ENCODE peak calls at places on chromosomes 13 and 19, in seven cellular contexts. One of them, this sample, is unnamed.

GRCh38 chr19:45815501-45816216 is 551 bp upstream of the RSPH6A start:
- DNase-seq in H1: peak
- DNase-seq in PC-3: no peak
- DNase-seq in fibroblast of lung: peak
- DNase-seq in endothelial cell of umbilical vein: peak
- DNase-seq in PC-9: no peak
- DNase-seq in mammary epithelial cell: no peak
- DNase-seq in this sample: no peak

GRCh38 chr13:20118268-20119140 is 42.3 kb downstream of the GJA3 start:
- DNase-seq in PC-3: peak
- DNase-seq in H1: no peak
- DNase-seq in endothelial cell of umbilical vein: peak
- DNase-seq in PC-9: no peak
- DNase-seq in mammary epithelial cell: no peak
- DNase-seq in fibroblast of lung: peak
- DNase-seq in this sample: peak

GRCh38 chr13:49791214-49791752 is 1.2 kb downstream of the KPNA3 start:
- DNase-seq in H1: no peak
- DNase-seq in fibroblast of lung: peak
- DNase-seq in PC-3: peak
- DNase-seq in mammary epithelial cell: peak
- DNase-seq in PC-9: peak
- DNase-seq in endothelial cell of umbilical vein: peak
- DNase-seq in this sample: peak

GRCh38 chr19:7492142-7493055 is 3.6 kb upstream of the PEX11G start:
- DNase-seq in endothelial cell of umbilical vein: peak
- DNase-seq in PC-3: no peak
- DNase-seq in PC-9: peak
- DNase-seq in H1: no peak
- DNase-seq in fibroblast of lung: no peak
- DNase-seq in mammary epithelial cell: peak
- DNase-seq in this sample: no peak

GRCh38 chr19:1794424-1795185 is 17.5 kb downstream of the ATP8B3 start:
- DNase-seq in H1: no peak
- DNase-seq in mammary epithelial cell: no peak
- DNase-seq in endothelial cell of umbilical vein: no peak
- DNase-seq in PC-9: no peak
- DNase-seq in PC-3: no peak
- DNase-seq in fibroblast of lung: no peak
- DNase-seq in this sample: no peak

GRCh38 chr13:33649212-33649917 is 168.6 kb upstream of the RFC3 start:
- DNase-seq in H1: no peak
- DNase-seq in endothelial cell of umbilical vein: no peak
- DNase-seq in mammary epithelial cell: no peak
- DNase-seq in PC-3: peak
- DNase-seq in fibroblast of lung: peak
- DNase-seq in PC-9: peak
- DNase-seq in this sample: no peak

GRCh38 chr19:50944795-50945194 is 8.0 kb downstream of the KLK5 start:
- DNase-seq in H1: no peak
- DNase-seq in PC-9: no peak
- DNase-seq in mammary epithelial cell: no peak
- DNase-seq in fibroblast of lung: no peak
- DNase-seq in PC-3: no peak
- DNase-seq in endothelial cell of umbilical vein: no peak
- DNase-seq in this sample: no peak

GRCh38 chr13:29361716-29362115 is 233.8 kb downstream of the SLC7A1 start:
- DNase-seq in endothelial cell of umbilical vein: no peak
- DNase-seq in mammary epithelial cell: no peak
- DNase-seq in H1: no peak
- DNase-seq in fibroblast of lung: no peak
- DNase-seq in PC-3: no peak
- DNase-seq in PC-9: no peak
- DNase-seq in this sample: no peak

GRCh38 chr19:30318936-30319335 is 53.2 kb upstream of the ZNF536 start:
- DNase-seq in fibroblast of lung: no peak
- DNase-seq in PC-9: no peak
- DNase-seq in H1: no peak
- DNase-seq in mammary epithelial cell: no peak
- DNase-seq in endothelial cell of umbilical vein: no peak
- DNase-seq in PC-3: no peak
- DNase-seq in this sample: no peak

GRCh38 chr13:113895436-113895835 is 31.6 kb upstream of the GAS6 start:
- DNase-seq in PC-3: no peak
- DNase-seq in endothelial cell of umbilical vein: no peak
- DNase-seq in fibroblast of lung: no peak
- DNase-seq in mammary epithelial cell: no peak
- DNase-seq in PC-9: no peak
- DNase-seq in H1: no peak
- DNase-seq in this sample: no peak

GRCh38 chr19:41412953-41413352 is 14.2 kb downstream of the B3GNT8 start:
- DNase-seq in H1: no peak
- DNase-seq in mammary epithelial cell: no peak
- DNase-seq in PC-3: no peak
- DNase-seq in endothelial cell of umbilical vein: no peak
- DNase-seq in PC-9: no peak
- DNase-seq in fibroblast of lung: no peak
- DNase-seq in this sample: no peak

GRCh38 chr19:30795727-30796126 is 423.5 kb downstream of the ZNF536 start:
- DNase-seq in fibroblast of lung: no peak
- DNase-seq in PC-9: no peak
- DNase-seq in mammary epithelial cell: no peak
- DNase-seq in PC-3: no peak
- DNase-seq in H1: no peak
- DNase-seq in endothelial cell of umbilical vein: no peak
- DNase-seq in this sample: no peak

GRCh38 chr19:16442386-16443276 is 29.1 kb downstream of the EPS15L1 start:
- DNase-seq in mammary epithelial cell: no peak
- DNase-seq in endothelial cell of umbilical vein: peak
- DNase-seq in PC-3: no peak
- DNase-seq in PC-9: no peak
- DNase-seq in fibroblast of lung: no peak
- DNase-seq in H1: no peak
- DNase-seq in this sample: no peak

GRCh38 chr19:31600731-31601295 is 251.6 kb upstream of the TSHZ3 start:
- DNase-seq in endothelial cell of umbilical vein: no peak
- DNase-seq in PC-3: no peak
- DNase-seq in PC-9: no peak
- DNase-seq in fibroblast of lung: no peak
- DNase-seq in mammary epithelial cell: no peak
- DNase-seq in H1: no peak
- DNase-seq in this sample: no peak

DNA sequence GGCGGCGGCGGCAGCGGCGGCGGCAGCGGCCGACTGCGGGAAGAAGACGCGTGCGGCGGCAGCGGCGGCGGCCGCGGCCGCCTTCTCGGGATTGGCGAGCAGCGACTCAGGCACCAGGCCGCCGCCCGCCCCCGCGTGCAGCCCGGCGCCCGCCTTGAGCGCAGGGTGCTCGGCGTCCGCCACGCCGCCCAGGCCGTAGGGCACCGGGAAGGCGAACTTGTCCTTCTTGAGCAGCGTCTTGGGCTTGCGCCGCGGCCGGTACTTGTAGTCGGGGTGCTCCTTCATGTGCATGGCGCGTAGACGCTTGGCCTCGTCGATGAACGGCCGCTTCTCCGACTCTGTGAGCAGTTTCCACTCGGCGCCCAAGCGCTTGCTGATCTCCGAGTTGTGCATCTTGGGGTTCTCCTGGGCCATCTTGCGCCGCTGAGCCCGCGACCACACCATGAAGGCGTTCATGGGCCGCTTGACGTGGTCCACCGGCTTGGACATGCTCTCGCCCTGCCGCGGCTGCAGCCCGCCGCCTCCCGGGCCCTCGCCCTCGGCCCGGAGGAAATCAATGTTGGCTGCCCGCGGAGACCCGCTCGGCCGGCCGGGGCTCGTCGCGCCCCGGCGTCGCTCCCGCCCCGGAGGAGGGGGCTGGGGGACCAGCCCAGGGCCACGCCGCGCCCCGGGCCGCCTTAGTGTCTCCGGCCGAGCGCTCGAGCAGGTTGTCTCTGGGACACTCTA is 621 bp downstream of the SOX21 start:
- DNase-seq in fibroblast of lung: peak
- DNase-seq in endothelial cell of umbilical vein: peak
- DNase-seq in PC-9: no peak
- DNase-seq in mammary epithelial cell: peak
- DNase-seq in H1: no peak
- DNase-seq in PC-3: peak
- DNase-seq in this sample: peak
- TF ChIP-seq EZH2 in fibroblast of lung: peak
- TF ChIP-seq EZH2 in endothelial cell of umbilical vein: peak
- TF ChIP-seq EZH2 in PC-9: no peak
- TF ChIP-seq EZH2 in mammary epithelial cell: peak
- TF ChIP-seq EZH2 in H1: peak
- TF ChIP-seq EZH2 in PC-3: no peak
- TF ChIP-seq EZH2 in this sample: peak

GRCh38 chr19:39264306-39265290 is 3.6 kb upstream of the IFNL2 start:
- DNase-seq in PC-9: no peak
- DNase-seq in mammary epithelial cell: no peak
- DNase-seq in PC-3: no peak
- DNase-seq in H1: peak
- DNase-seq in fibroblast of lung: peak
- DNase-seq in endothelial cell of umbilical vein: no peak
- DNase-seq in this sample: no peak
- TF ChIP-seq EZH2 in PC-9: no peak
- TF ChIP-seq EZH2 in mammary epithelial cell: peak
- TF ChIP-seq EZH2 in PC-3: no peak
- TF ChIP-seq EZH2 in H1: peak
- TF ChIP-seq EZH2 in fibroblast of lung: peak
- TF ChIP-seq EZH2 in endothelial cell of umbilical vein: peak
- TF ChIP-seq EZH2 in this sample: peak

GRCh38 chr19:17873661-17874422 is 2.1 kb downstream of the SLC5A5 start:
- DNase-seq in PC-3: peak
- DNase-seq in H1: peak
- DNase-seq in endothelial cell of umbilical vein: no peak
- DNase-seq in fibroblast of lung: no peak
- DNase-seq in PC-9: peak
- DNase-seq in mammary epithelial cell: peak
- DNase-seq in this sample: no peak
- TF ChIP-seq EZH2 in PC-3: no peak
- TF ChIP-seq EZH2 in H1: no peak
- TF ChIP-seq EZH2 in endothelial cell of umbilical vein: peak
- TF ChIP-seq EZH2 in fibroblast of lung: no peak
- TF ChIP-seq EZH2 in PC-9: no peak
- TF ChIP-seq EZH2 in mammary epithelial cell: no peak
- TF ChIP-seq EZH2 in this sample: peak

GRCh38 chr19:10420444-10421239 is at the start of gene PDE4A:
- DNase-seq in endothelial cell of umbilical vein: no peak
- DNase-seq in H1: peak
- DNase-seq in PC-9: no peak
- DNase-seq in fibroblast of lung: peak
- DNase-seq in PC-3: peak
- DNase-seq in mammary epithelial cell: peak
- DNase-seq in this sample: no peak

GRCh38 chr19:10421240-10421948 is 1.1 kb downstream of the PDE4A start:
- DNase-seq in mammary epithelial cell: no peak
- DNase-seq in fibroblast of lung: no peak
- DNase-seq in PC-9: no peak
- DNase-seq in PC-3: no peak
- DNase-seq in H1: no peak
- DNase-seq in endothelial cell of umbilical vein: no peak
- DNase-seq in this sample: no peak

GRCh38 chr19:10419200-10419645 is 1.1 kb upstream of the PDE4A start:
- DNase-seq in mammary epithelial cell: no peak
- DNase-seq in PC-9: no peak
- DNase-seq in fibroblast of lung: peak
- DNase-seq in PC-3: no peak
- DNase-seq in endothelial cell of umbilical vein: no peak
- DNase-seq in H1: no peak
- DNase-seq in this sample: no peak

GRCh38 chr19:10418281-10419199 is 1.8 kb upstream of the PDE4A start:
- DNase-seq in mammary epithelial cell: no peak
- DNase-seq in PC-9: no peak
- DNase-seq in PC-3: no peak
- DNase-seq in H1: peak
- DNase-seq in fibroblast of lung: peak
- DNase-seq in endothelial cell of umbilical vein: no peak
- DNase-seq in this sample: no peak

DNA sequence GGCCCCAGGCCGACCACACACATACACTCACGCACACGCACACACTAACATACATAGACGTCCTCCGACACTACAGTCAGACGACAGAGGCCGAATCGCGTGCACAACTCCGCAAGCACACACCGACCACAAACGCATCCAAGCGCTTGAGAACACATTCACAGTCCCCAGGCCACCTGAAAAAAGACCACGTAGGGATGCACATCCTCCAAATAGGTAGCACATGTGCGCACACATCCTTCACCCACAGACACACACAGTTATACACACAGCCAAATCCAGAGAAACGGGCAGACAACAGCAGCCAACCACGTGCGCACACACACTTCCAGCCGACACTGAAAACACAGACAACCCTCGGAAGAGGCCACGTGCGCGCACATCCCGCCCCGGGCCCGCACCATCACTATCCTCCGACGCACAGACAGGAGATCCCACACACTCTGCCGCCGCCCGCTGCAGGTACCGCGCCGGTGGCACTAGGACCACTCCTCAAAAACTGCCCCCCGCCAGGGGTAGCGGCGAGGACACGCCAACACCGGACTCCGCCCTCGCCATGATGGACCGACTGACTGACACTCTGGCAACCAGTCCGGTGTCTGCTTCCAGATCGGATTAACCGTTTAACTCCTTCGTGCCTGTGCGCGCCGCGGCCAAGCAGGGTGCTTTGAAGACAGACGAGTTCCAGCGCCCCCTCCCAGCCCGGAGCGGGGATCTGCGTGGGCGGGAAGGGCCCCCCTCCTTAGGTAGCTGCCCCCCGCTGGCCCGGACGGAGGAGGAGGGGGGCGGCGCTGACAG is 493 bp upstream of the PDE4A start:
- DNase-seq in endothelial cell of umbilical vein: no peak
- DNase-seq in H1: peak
- DNase-seq in PC-9: no peak
- DNase-seq in PC-3: peak
- DNase-seq in mammary epithelial cell: peak
- DNase-seq in fibroblast of lung: peak
- DNase-seq in this sample: peak
- TF ChIP-seq EZH2 in endothelial cell of umbilical vein: peak
- TF ChIP-seq EZH2 in H1: peak
- TF ChIP-seq EZH2 in PC-9: peak
- TF ChIP-seq EZH2 in PC-3: peak
- TF ChIP-seq EZH2 in mammary epithelial cell: peak
- TF ChIP-seq EZH2 in fibroblast of lung: peak
- TF ChIP-seq EZH2 in this sample: peak

GRCh38 chr13:99956473-99957349 is 14.9 kb downstream of the ZIC5 start:
- DNase-seq in PC-3: no peak
- DNase-seq in fibroblast of lung: no peak
- DNase-seq in mammary epithelial cell: no peak
- DNase-seq in H1: peak
- DNase-seq in endothelial cell of umbilical vein: no peak
- DNase-seq in PC-9: no peak
- DNase-seq in this sample: no peak
- TF ChIP-seq EZH2 in PC-3: peak
- TF ChIP-seq EZH2 in fibroblast of lung: peak
- TF ChIP-seq EZH2 in mammary epithelial cell: peak
- TF ChIP-seq EZH2 in H1: peak
- TF ChIP-seq EZH2 in endothelial cell of umbilical vein: peak
- TF ChIP-seq EZH2 in PC-9: no peak
- TF ChIP-seq EZH2 in this sample: peak

DNA sequence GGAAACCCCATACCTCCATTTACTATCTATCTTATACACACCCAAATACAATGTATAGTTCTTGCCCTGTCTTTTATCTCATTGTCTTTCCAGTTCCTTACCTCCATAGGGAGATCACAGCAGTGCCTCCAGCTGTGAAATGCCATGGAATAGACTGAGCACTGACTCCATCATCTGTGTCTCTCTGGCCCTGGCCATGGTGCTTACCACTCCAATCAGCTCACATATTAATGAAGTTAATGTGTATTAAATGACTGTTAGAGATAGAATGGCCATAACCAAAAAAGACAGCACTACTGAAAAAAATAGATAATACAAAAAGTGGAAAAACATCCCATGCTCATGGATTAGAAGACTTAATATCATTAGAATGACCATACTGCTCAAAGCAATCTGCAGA is 240.4 kb upstream of the SOX21 start:
- DNase-seq in endothelial cell of umbilical vein: no peak
- DNase-seq in PC-9: no peak
- DNase-seq in H1: no peak
- DNase-seq in fibroblast of lung: no peak
- DNase-seq in PC-3: no peak
- DNase-seq in mammary epithelial cell: no peak
- DNase-seq in this sample: no peak
- TF ChIP-seq EZH2 in endothelial cell of umbilical vein: no peak
- TF ChIP-seq EZH2 in PC-9: no peak
- TF ChIP-seq EZH2 in H1: no peak
- TF ChIP-seq EZH2 in fibroblast of lung: no peak
- TF ChIP-seq EZH2 in PC-3: no peak
- TF ChIP-seq EZH2 in mammary epithelial cell: no peak
- TF ChIP-seq EZH2 in this sample: no peak

This sample was measured in astrocyte.